ENCODE peak calls at places on chromosome 14, in ten cellular contexts. Z is activated CD4-positive, CD25-positive, alpha-beta regulatory T cell; K is T1000; N is left ventricle myocardium inferior; P is heart left ventricle; H is type B pancreatic cell; E is natural killer cell treated with Interleukin-12 subunit alpha and Interleukin-12 subunit beta and Interleukin-15 and Interleukin-18, amount 100 ng/mL, for 72 hours; G is ovary; D is iris pigment epithelial cell; Y is HCT116. J is an unnamed sample.

GRCh38 chr14:65449647-65450046 is 37.1 kb downstream of the FUT8 start:
- DNase-seq in G (no peak), E (no peak), N (no peak), D (no peak), K (no peak), P (no peak), Z (no peak), Y (no peak), H (no peak), J (no peak)

GRCh38 chr14:63362305-63362914 is 43.7 kb upstream of the GPHB5 start:
- DNase-seq in K (no peak), H (no peak), G (no peak), P (no peak), D (no peak), E (no peak), N (no peak), Z (no peak), Y (no peak), J (no peak)

GRCh38 chr14:38125484-38125912 is 82.2 kb upstream of the SSTR1 start:
- DNase-seq in Z (no peak), G (no peak), D (no peak), N (no peak), E (peak; percentile 62), H (no peak), P (no peak), Y (no peak), K (no peak), J (no peak)

GRCh38 chr14:95516554-95517209 is at the start of gene SYNE3:
- DNase-seq in P (peak; percentile 79), E (peak; percentile 85), G (peak; percentile 64), N (peak; percentile 78), Z (peak; percentile 44), Y (no peak), H (no peak), D (no peak), K (no peak), J (peak; percentile 82)

GRCh38 chr14:65565948-65566347 is 153.4 kb downstream of the FUT8 start:
- DNase-seq in Y (no peak), D (no peak), N (no peak), G (no peak), Z (no peak), K (no peak), H (no peak), P (no peak), E (no peak), J (no peak)

GRCh38 chr14:94827711-94828505 is 58.0 kb upstream of the GSC start:
- DNase-seq in D (no peak), E (no peak), Z (no peak), H (no peak), K (no peak), P (peak; percentile 45), Y (no peak), N (peak; percentile 50), G (peak; percentile 54), J (peak; percentile 70)

GRCh38 chr14:20417250-20418186 is 4.2 kb upstream of the TEP1 start:
- DNase-seq in Y (no peak), D (no peak), P (no peak), K (no peak), H (no peak), G (no peak), Z (no peak), E (no peak), N (no peak), J (no peak)

GRCh38 chr14:96564389-96564788 is 62.2 kb downstream of the PAPOLA start:
- DNase-seq in G (no peak), Y (no peak), Z (no peak), N (no peak), D (peak; percentile 11), P (no peak), K (no peak), E (no peak), H (no peak), J (no peak)

GRCh38 chr14:37241206-37241605 is 43.5 kb downstream of the MIPOL1 start:
- DNase-seq in K (no peak), N (no peak), E (no peak), Z (no peak), D (no peak), H (no peak), Y (no peak), G (no peak), P (no peak), J (no peak)

J was measured in tibial artery.